ENCODE peak calls at places on chromosome 19, in six cellular contexts. V is GM23248, M is GM23338, W is neural progenitor cell, B is MM.1S, S is hepatocyte. F is an unnamed sample. For H3K36me3, the result is how much of the 10 kb centered on the place peaks cover.

GRCh38 chr19:15216363-15216762 is 15.6 kb upstream of the NOTCH3 start:
- DNase-seq in M (no peak), V (no peak), B (no peak), W (no peak), S (peak), F (peak)

GRCh38 chr19:17577698-17578097 is 22.2 kb downstream of the COLGALT1 start:
- DNase-seq in W (no peak), M (peak), V (no peak), S (no peak), B (no peak), F (no peak)

GRCh38 chr19:41264581-41265375 is 606 bp downstream of the HNRNPUL1 start:
- DNase-seq in W (peak), V (peak), S (peak), B (peak), M (peak), F (peak)

GRCh38 chr19:29201849-29202248 is 11.1 kb downstream of the UQCRFS1 start:
- DNase-seq in S (no peak), M (peak), V (no peak), W (no peak), B (no peak), F (no peak)

GRCh38 chr19:10760268-10760944 is 42.5 kb downstream of the DNM2 start:
- DNase-seq in B (no peak), W (no peak), S (peak), V (peak), M (no peak), F (peak)

GRCh38 chr19:29884044-29884443 is 58.0 kb upstream of the URI1 start:
- DNase-seq in W (no peak), M (no peak), V (no peak), S (no peak), B (no peak), F (no peak)

GRCh38 chr19:53195265-53195879 is 2.2 kb upstream of the ZNF665 start:
- DNase-seq in W (peak), S (peak), V (peak), B (peak), M (peak), F (peak)

GRCh38 chr19:33704271-33704670 is 82.5 kb downstream of the CHST8 start:
- DNase-seq in V (no peak), B (no peak), M (no peak), W (no peak), S (no peak), F (no peak)

GRCh38 chr19:6593651-6594416 is 2.9 kb upstream of the CD70 start:
- DNase-seq in B (no peak), M (no peak), W (no peak), S (no peak), V (peak), F (no peak)

GRCh38 chr19:46574533-46574932 is 26.6 kb upstream of the CALM3 start:
- DNase-seq in B (no peak), S (no peak), M (no peak), W (peak), V (no peak), F (no peak)

GRCh38 chr19:10861118-10861651 is 10.2 kb upstream of the CARM1 start:
- DNase-seq in W (peak), S (no peak), B (no peak), V (peak), M (peak), F (peak)

GRCh38 chr19:14433454-14434156 is 499 bp downstream of the PKN1 start:
- DNase-seq in W (peak), S (peak), V (peak), M (peak), B (peak), F (peak)

GRCh38 chr19:46513461-46514236 is 18.0 kb upstream of the PNMA8B start:
- DNase-seq in S (peak), V (peak), M (peak), B (no peak), W (peak), F (peak)

GRCh38 chr19:23440791-23441190 is 45.5 kb upstream of the ZNF91 start:
- DNase-seq in S (no peak), M (peak), B (peak), V (peak), W (no peak), F (no peak)
- H3K36me3 ChIP-seq in S (under half), M (under half), B (under half), V (under half), W (under half), F (under half)

GRCh38 chr19:55305983-55306562 is 19.1 kb downstream of the TMEM150B start:
- DNase-seq in W (no peak), M (peak), V (no peak), S (no peak), B (no peak), F (peak)
- TF ChIP-seq EZH2phosphoT487 in W (no peak), M (no peak), V (no peak), S (no peak), B (no peak), F (no peak)

GRCh38 chr19:38679839-38680238 is 32.4 kb downstream of the ACTN4 start:
- DNase-seq in W (no peak), S (peak), M (no peak), B (no peak), V (no peak), F (no peak)
- TF ChIP-seq EZH2 in W (no peak), S (no peak), M (no peak), B (no peak), V (no peak), F (no peak)

DNA sequence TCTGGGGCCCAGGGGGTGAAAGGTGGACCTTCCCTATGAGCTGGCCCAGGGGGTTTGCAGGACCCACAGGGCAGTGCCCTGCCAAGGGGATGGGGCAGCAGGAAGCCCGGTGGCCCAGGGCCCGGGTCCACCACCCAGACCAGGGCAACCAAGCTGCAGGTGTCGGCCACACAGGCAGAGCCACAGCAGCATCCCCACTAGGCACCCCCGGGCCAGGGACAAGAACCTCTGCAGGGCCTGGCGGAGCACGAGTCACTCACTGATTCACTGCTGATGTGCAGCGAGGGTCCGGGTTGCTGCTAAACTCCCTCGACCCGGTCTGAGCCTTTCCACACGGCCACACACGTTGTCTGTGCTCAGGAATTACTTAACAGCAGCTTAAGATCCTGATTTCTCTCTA is 8.8 kb downstream of the FZR1 start:
- DNase-seq in S (no peak), M (no peak), W (no peak), B (no peak), V (peak), F (no peak)
- H3K36me3 ChIP-seq in S (under half), M (under half), W (under half), B (under half), V (under half), F (under half)

GRCh38 chr19:7992575-7992974 is 12.9 kb downstream of the ELAVL1 start:
- DNase-seq in B (no peak), M (no peak), S (no peak), V (no peak), W (no peak), F (peak)
- TF ChIP-seq EZH2phosphoT487 in B (no peak), M (no peak), S (no peak), V (no peak), W (no peak), F (no peak)

GRCh38 chr19:860481-861098 is 1.1 kb downstream of the CFD start:
- DNase-seq in M (peak), W (peak), B (peak), V (peak), S (peak), F (peak)
- TF ChIP-seq EZH2 in M (no peak), W (peak), B (no peak), V (no peak), S (no peak), F (no peak)

GRCh38 chr19:35165200-35166058 is 10.9 kb downstream of the FXYD5 start:
- DNase-seq in B (no peak), V (no peak), S (no peak), W (no peak), M (no peak), F (no peak)

GRCh38 chr19:35168261-35168660 is 13.7 kb downstream of the FXYD5 start:
- DNase-seq in S (no peak), M (no peak), V (peak), W (no peak), B (no peak), F (peak)

GRCh38 chr19:35169226-35169995 is 14.9 kb downstream of the FXYD5 start:
- DNase-seq in B (no peak), V (no peak), M (no peak), W (no peak), S (no peak), F (no peak)

GRCh38 chr19:35166100-35167063 is 11.8 kb downstream of the FXYD5 start:
- DNase-seq in B (no peak), M (no peak), S (no peak), W (no peak), V (no peak), F (no peak)

DNA sequence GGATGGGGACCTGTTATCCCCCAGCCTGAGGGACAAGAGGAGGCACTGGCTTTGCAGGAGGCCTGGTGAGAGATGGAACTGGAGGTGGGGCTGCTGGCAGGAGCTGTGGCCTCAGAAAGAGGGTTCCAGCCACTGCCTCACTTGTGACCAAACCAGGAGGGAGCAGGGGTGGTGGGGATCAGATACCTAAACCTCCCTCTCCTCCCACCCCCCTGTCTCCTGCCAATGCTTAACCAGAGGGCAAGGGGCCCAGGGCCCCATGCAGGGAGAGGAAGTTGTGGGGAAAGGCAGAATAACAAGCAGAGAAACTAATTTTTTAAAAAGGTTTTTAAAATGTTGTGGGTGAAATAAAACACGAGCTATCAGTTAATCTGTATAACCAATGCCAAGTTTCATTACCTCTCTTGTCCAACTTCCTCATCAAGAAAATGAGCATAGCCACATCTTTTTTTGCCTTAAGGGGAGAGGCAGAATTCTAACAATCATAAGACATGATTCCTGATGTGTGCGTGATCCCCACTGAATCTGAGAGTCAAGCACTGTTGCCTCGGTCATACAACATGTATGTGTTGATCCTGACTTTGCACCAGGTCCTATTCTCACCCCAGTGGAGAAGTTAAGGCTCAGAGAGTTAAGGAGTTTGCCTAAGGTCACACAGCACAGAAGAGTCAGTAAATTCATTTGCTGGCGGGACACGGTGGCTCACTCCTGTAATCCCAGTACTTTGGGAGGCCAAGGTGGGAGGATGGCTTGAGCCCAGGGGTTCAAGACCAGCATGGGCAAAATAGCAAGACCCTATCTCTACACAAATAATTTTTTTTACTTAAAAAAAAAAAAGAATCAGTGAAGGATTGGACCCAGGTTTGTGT is 12.9 kb downstream of the FXYD5 start:
- DNase-seq in B (no peak), S (no peak), W (no peak), V (no peak), M (no peak), F (no peak)
- H3K36me3 ChIP-seq in B (under half), S (under half), W (under half), V (under half), M (under half), F (under half)

GRCh38 chr19:16429066-16429758 is 42.6 kb downstream of the EPS15L1 start:
- DNase-seq in M (no peak), S (no peak), B (no peak), W (no peak), V (no peak), F (peak)
- TF ChIP-seq EZH2phosphoT487 in M (no peak), S (no peak), B (no peak), W (no peak), V (no peak), F (no peak)

GRCh38 chr19:48444129-48444932 is 1.5 kb upstream of the GRWD1 start:
- DNase-seq in B (no peak), V (no peak), M (peak), W (no peak), S (no peak), F (no peak)

GRCh38 chr19:48442116-48443035 is 3.4 kb upstream of the GRWD1 start:
- DNase-seq in M (peak), S (no peak), V (no peak), B (no peak), W (no peak), F (no peak)

GRCh38 chr19:48444933-48445194 is 919 bp upstream of the GRWD1 start:
- DNase-seq in B (no peak), W (no peak), V (peak), M (no peak), S (no peak), F (no peak)

GRCh38 chr19:48443731-48444128 is 2.1 kb upstream of the GRWD1 start:
- DNase-seq in V (no peak), W (no peak), M (peak), B (no peak), S (no peak), F (no peak)

GRCh38 chr19:48443262-48443661 is 2.5 kb upstream of the GRWD1 start:
- DNase-seq in W (peak), B (no peak), S (no peak), M (peak), V (peak), F (no peak)
- TF ChIP-seq EZH2 in W (peak), B (no peak), S (no peak), M (no peak), V (no peak), F (no peak)

GRCh38 chr19:2850256-2850925 is 9.1 kb downstream of the ZNF555 start:
- DNase-seq in W (no peak), S (no peak), V (no peak), M (no peak), B (no peak), F (no peak)
- H3K36me3 ChIP-seq in W (under half), S (under half), V (half or more), M (half or more), B (under half), F (half or more)